ENCODE peak calls at places on chromosomes 3 and 15, in four cellular contexts. One of them, this sample, is unnamed.

GRCh38 chr3:152719264-152719663 is 115.7 kb upstream of the P2RY1 start:
- DNase-seq in GM12878: no peak
- DNase-seq in SK-N-SH: peak
- DNase-seq in K562: peak
- DNase-seq in this sample: no peak

GRCh38 chr15:90174140-90174891 is 26.8 kb upstream of the SEMA4B start:
- DNase-seq in GM12878: no peak
- DNase-seq in SK-N-SH: peak
- DNase-seq in K562: no peak
- DNase-seq in this sample: no peak

GRCh38 chr15:39594764-39595620 is 14.1 kb downstream of the THBS1 start:
- DNase-seq in GM12878: no peak
- DNase-seq in SK-N-SH: no peak
- DNase-seq in K562: no peak
- DNase-seq in this sample: no peak

GRCh38 chr3:197564097-197564843 is 8.5 kb upstream of the BDH1 start:
- DNase-seq in GM12878: no peak
- DNase-seq in SK-N-SH: no peak
- DNase-seq in K562: no peak
- DNase-seq in this sample: no peak

GRCh38 chr3:67524046-67524445 is 130.4 kb downstream of the SUCLG2 start:
- DNase-seq in GM12878: no peak
- DNase-seq in SK-N-SH: no peak
- DNase-seq in K562: no peak
- DNase-seq in this sample: no peak

GRCh38 chr3:124700880-124701684 is 29.2 kb upstream of the UMPS start:
- DNase-seq in GM12878: no peak
- DNase-seq in SK-N-SH: no peak
- DNase-seq in K562: no peak
- DNase-seq in this sample: peak

GRCh38 chr15:32855942-32856341 is 138.1 kb downstream of the GREM1 start:
- DNase-seq in GM12878: no peak
- DNase-seq in SK-N-SH: no peak
- DNase-seq in K562: no peak
- DNase-seq in this sample: peak

GRCh38 chr3:142904639-142905441 is 16.0 kb upstream of the PCOLCE2 start:
- DNase-seq in GM12878: no peak
- DNase-seq in SK-N-SH: no peak
- DNase-seq in K562: no peak
- DNase-seq in this sample: peak

GRCh38 chr3:19348929-19349564 is 200.7 kb downstream of the KCNH8 start:
- DNase-seq in GM12878: no peak
- DNase-seq in SK-N-SH: peak
- DNase-seq in K562: peak
- DNase-seq in this sample: peak

GRCh38 chr3:170178631-170179030 is 2.9 kb downstream of the PHC3 start:
- DNase-seq in GM12878: no peak
- DNase-seq in SK-N-SH: no peak
- DNase-seq in K562: no peak
- DNase-seq in this sample: no peak

GRCh38 chr3:30112904-30113484 is 493.4 kb upstream of the TGFBR2 start:
- DNase-seq in GM12878: no peak
- DNase-seq in SK-N-SH: no peak
- DNase-seq in K562: no peak
- DNase-seq in this sample: peak

GRCh38 chr3:30078736-30079135 is 527.7 kb upstream of the TGFBR2 start:
- DNase-seq in GM12878: no peak
- DNase-seq in SK-N-SH: no peak
- DNase-seq in K562: no peak
- DNase-seq in this sample: no peak

GRCh38 chr15:94131875-94132274 is 99.5 kb upstream of the MCTP2 start:
- DNase-seq in GM12878: no peak
- DNase-seq in SK-N-SH: no peak
- DNase-seq in K562: no peak
- DNase-seq in this sample: no peak

GRCh38 chr3:197260491-197261163 is 37.8 kb downstream of the DLG1 start:
- DNase-seq in GM12878: no peak
- DNase-seq in SK-N-SH: no peak
- DNase-seq in K562: no peak
- DNase-seq in this sample: no peak

GRCh38 chr3:183555541-183556081 is at the start of gene KLHL6:
- DNase-seq in GM12878: peak
- DNase-seq in SK-N-SH: no peak
- DNase-seq in K562: no peak
- DNase-seq in this sample: no peak

GRCh38 chr15:84992157-84992940 is 10.7 kb downstream of the PDE8A start:
- DNase-seq in GM12878: no peak
- DNase-seq in SK-N-SH: no peak
- DNase-seq in K562: no peak
- DNase-seq in this sample: peak

GRCh38 chr3:64578797-64579196 is 109.0 kb downstream of the ADAMTS9 start:
- DNase-seq in GM12878: no peak
- DNase-seq in SK-N-SH: no peak
- DNase-seq in K562: no peak
- DNase-seq in this sample: no peak

GRCh38 chr3:101195951-101196713 is 124.2 kb downstream of the IMPG2 start:
- DNase-seq in GM12878: no peak
- DNase-seq in SK-N-SH: peak
- DNase-seq in K562: no peak
- DNase-seq in this sample: peak

GRCh38 chr3:45597166-45597565 is 2.6 kb downstream of the LIMD1 start:
- DNase-seq in GM12878: no peak
- DNase-seq in SK-N-SH: no peak
- DNase-seq in K562: no peak
- DNase-seq in this sample: no peak

GRCh38 chr15:24835301-24835700 is 119.5 kb upstream of the SNRPN start:
- DNase-seq in GM12878: no peak
- DNase-seq in SK-N-SH: no peak
- DNase-seq in K562: no peak
- DNase-seq in this sample: no peak

GRCh38 chr3:33032937-33033336 is 64.0 kb downstream of the GLB1 start:
- DNase-seq in GM12878: no peak
- DNase-seq in SK-N-SH: no peak
- DNase-seq in K562: no peak
- DNase-seq in this sample: no peak

GRCh38 chr15:49135893-49136292 is 19.5 kb downstream of the COPS2 start:
- DNase-seq in GM12878: no peak
- DNase-seq in SK-N-SH: no peak
- DNase-seq in K562: no peak
- DNase-seq in this sample: no peak

GRCh38 chr15:53203454-53203853 is 413.3 kb upstream of the ONECUT1 start:
- DNase-seq in GM12878: no peak
- DNase-seq in SK-N-SH: no peak
- DNase-seq in K562: no peak
- DNase-seq in this sample: no peak

DNA sequence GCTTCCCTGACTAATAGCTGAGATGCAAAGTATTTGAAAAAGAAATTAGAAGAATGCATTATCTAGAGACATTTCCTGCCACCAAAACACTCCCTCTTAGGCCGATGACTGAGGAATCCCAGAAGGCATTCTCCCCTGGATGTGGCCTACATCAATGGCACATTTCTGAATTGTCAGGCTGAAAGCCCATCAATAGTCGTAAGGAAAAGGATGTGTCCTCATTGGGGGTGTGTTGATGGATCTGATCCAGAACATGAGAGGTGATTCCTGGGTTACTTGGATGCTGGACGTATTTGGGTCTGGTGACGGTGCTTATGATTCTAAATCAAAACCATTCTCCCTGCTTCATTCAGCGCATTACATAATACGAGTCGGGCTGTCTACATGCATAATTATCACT is 216.9 kb upstream of the CDIN1 start:
- DNase-seq in GM12878: no peak
- DNase-seq in SK-N-SH: no peak
- DNase-seq in K562: no peak
- DNase-seq in this sample: no peak
- TF ChIP-seq NFIC in GM12878: no peak
- TF ChIP-seq NFIC in SK-N-SH: peak
- TF ChIP-seq NFIC in K562: no peak
- TF ChIP-seq NFIC in this sample: no peak

GRCh38 chr3:133256787-133257483 is 142.9 kb upstream of the BFSP2 start:
- DNase-seq in GM12878: peak
- DNase-seq in SK-N-SH: no peak
- DNase-seq in K562: no peak
- DNase-seq in this sample: no peak

GRCh38 chr3:133258358-133258757 is 141.5 kb upstream of the BFSP2 start:
- DNase-seq in GM12878: no peak
- DNase-seq in SK-N-SH: no peak
- DNase-seq in K562: no peak
- DNase-seq in this sample: no peak

GRCh38 chr3:133262371-133262770 is 137.5 kb upstream of the BFSP2 start:
- DNase-seq in GM12878: no peak
- DNase-seq in SK-N-SH: peak
- DNase-seq in K562: no peak
- DNase-seq in this sample: no peak

GRCh38 chr3:133254716-133255115 is 145.1 kb upstream of the BFSP2 start:
- DNase-seq in GM12878: no peak
- DNase-seq in SK-N-SH: no peak
- DNase-seq in K562: no peak
- DNase-seq in this sample: no peak

GRCh38 chr3:133259767-133260166 is 140.1 kb upstream of the BFSP2 start:
- DNase-seq in GM12878: no peak
- DNase-seq in SK-N-SH: no peak
- DNase-seq in K562: no peak
- DNase-seq in this sample: no peak
- TF ChIP-seq NFIC in GM12878: no peak
- TF ChIP-seq NFIC in SK-N-SH: no peak
- TF ChIP-seq NFIC in K562: no peak
- TF ChIP-seq NFIC in this sample: no peak

GRCh38 chr15:86879250-86880229 is 799.9 kb downstream of the AGBL1 start:
- DNase-seq in GM12878: no peak
- DNase-seq in SK-N-SH: no peak
- DNase-seq in K562: no peak
- DNase-seq in this sample: no peak
- TF ChIP-seq NFIC in GM12878: no peak
- TF ChIP-seq NFIC in SK-N-SH: peak
- TF ChIP-seq NFIC in K562: no peak
- TF ChIP-seq NFIC in this sample: no peak

GRCh38 chr3:25854214-25854613 is 64.3 kb downstream of the OXSM start:
- DNase-seq in GM12878: no peak
- DNase-seq in SK-N-SH: no peak
- DNase-seq in K562: no peak
- DNase-seq in this sample: no peak
- TF ChIP-seq NFIC in GM12878: no peak
- TF ChIP-seq NFIC in SK-N-SH: no peak
- TF ChIP-seq NFIC in K562: no peak
- TF ChIP-seq NFIC in this sample: no peak

GRCh38 chr15:59160880-59161593 is 45.6 kb upstream of the LDHAL6B start:
- DNase-seq in GM12878: no peak
- DNase-seq in SK-N-SH: peak
- DNase-seq in K562: peak
- DNase-seq in this sample: peak
- TF ChIP-seq NFIC in GM12878: no peak
- TF ChIP-seq NFIC in SK-N-SH: no peak
- TF ChIP-seq NFIC in K562: no peak
- TF ChIP-seq NFIC in this sample: no peak

This sample was measured in HepG2.